ENCODE peak calls at places on chromosomes 4 and X, in seven cellular contexts. S is right cardiac atrium, E is amygdala, C is M059J, N is Kasumi-1, A is HL-60, H is ecto neural progenitor cell. W is an unnamed sample.

GRCh38 chrX:151393514-151393913 is 3.5 kb upstream of the VMA21 start:
- DNase-seq in S (no peak), E (no peak), C (peak), N (peak), A (no peak), H (peak), W (no peak)

GRCh38 chr4:3461515-3462291 is 1.4 kb upstream of the DOK7 start:
- DNase-seq in S (peak), E (no peak), C (peak), N (no peak), A (no peak), H (no peak), W (peak)

GRCh38 chrX:153352858-153353257 is 18.9 kb downstream of the ZNF275 start:
- DNase-seq in S (no peak), E (no peak), C (no peak), N (no peak), A (no peak), H (no peak), W (no peak)

GRCh38 chrX:44484607-44485146 is 58.0 kb downstream of the FUNDC1 start:
- DNase-seq in S (no peak), E (no peak), C (no peak), N (no peak), A (no peak), H (no peak), W (no peak)

GRCh38 chr4:69750346-69750745 is 10.1 kb downstream of the SULT1B1 start:
- DNase-seq in S (no peak), E (no peak), C (no peak), N (no peak), A (no peak), H (no peak), W (no peak)

GRCh38 chrX:111892375-111892774 is 16.4 kb downstream of the TRPC5OS start:
- DNase-seq in S (no peak), E (no peak), C (no peak), N (peak), A (no peak), H (no peak), W (no peak)

GRCh38 chrX:49309401-49309981 is 6.0 kb downstream of the GAGE10 start:
- DNase-seq in S (no peak), E (no peak), C (peak), N (no peak), A (no peak), H (no peak), W (no peak)

GRCh38 chr4:79855081-79855480 is 217.9 kb downstream of the ANTXR2 start:
- DNase-seq in S (no peak), E (no peak), C (no peak), N (no peak), A (no peak), H (no peak), W (no peak)

GRCh38 chrX:17679820-17680219 is 57.5 kb upstream of the SCML1 start:
- DNase-seq in S (no peak), E (no peak), C (no peak), N (no peak), A (no peak), H (no peak), W (no peak)

GRCh38 chr4:39390603-39391002 is 16.1 kb upstream of the KLB start:
- DNase-seq in S (no peak), E (no peak), C (no peak), N (no peak), A (no peak), H (no peak), W (no peak)

GRCh38 chr4:75289843-75290616 is 224.2 kb downstream of the RCHY1 start:
- DNase-seq in S (no peak), E (no peak), C (peak), N (peak), A (no peak), H (peak), W (peak)

GRCh38 chr4:3010577-3010976 is 47.2 kb downstream of the GRK4 start:
- DNase-seq in S (no peak), E (no peak), C (peak), N (no peak), A (no peak), H (no peak), W (no peak)

GRCh38 chr4:143482753-143483362 is 30.6 kb upstream of the SMARCA5 start:
- DNase-seq in S (no peak), E (no peak), C (peak), N (peak), A (no peak), H (no peak), W (no peak)

GRCh38 chr4:139559095-139559490 is 3.1 kb upstream of the SETD7 start:
- DNase-seq in S (no peak), E (no peak), C (no peak), N (no peak), A (no peak), H (no peak), W (no peak)

GRCh38 chr4:145177511-145177905 is 2.9 kb downstream of the OTUD4 start:
- DNase-seq in S (no peak), E (no peak), C (no peak), N (no peak), A (no peak), H (no peak), W (no peak)

GRCh38 chr4:140168474-140168873 is 14.5 kb upstream of the MAML3 start:
- DNase-seq in S (no peak), E (no peak), C (no peak), N (no peak), A (no peak), H (no peak), W (no peak)

GRCh38 chrX:15143050-15143824 is 126.6 kb downstream of the ASB9 start:
- DNase-seq in S (peak), E (no peak), C (peak), N (peak), A (no peak), H (peak), W (peak)

GRCh38 chr4:152864361-152864760 is 71.8 kb upstream of the FHDC1 start:
- DNase-seq in S (no peak), E (no peak), C (no peak), N (no peak), A (no peak), H (no peak), W (no peak)

GRCh38 chr4:153223935-153224334 is 19.7 kb downstream of the TRIM2 start:
- DNase-seq in S (no peak), E (peak), C (peak), N (no peak), A (no peak), H (no peak), W (no peak)

GRCh38 chr4:157363366-157363765 is 142.8 kb downstream of the GRIA2 start:
- DNase-seq in S (no peak), E (no peak), C (no peak), N (no peak), A (no peak), H (no peak), W (no peak)

GRCh38 chr4:110091426-110091825 is 107.0 kb downstream of the ELOVL6 start:
- DNase-seq in S (no peak), E (no peak), C (peak), N (no peak), A (no peak), H (no peak), W (no peak)

GRCh38 chr4:7172508-7172907 is 19.8 kb upstream of the SORCS2 start:
- DNase-seq in S (no peak), E (no peak), C (no peak), N (no peak), A (no peak), H (peak), W (no peak)

GRCh38 chr4:95510145-95510544 is 38.6 kb downstream of the UNC5C start:
- DNase-seq in S (no peak), E (no peak), C (peak), N (peak), A (no peak), H (no peak), W (no peak)

GRCh38 chrX:67607436-67607835 is 63.6 kb downstream of the AR start:
- DNase-seq in S (no peak), E (no peak), C (no peak), N (no peak), A (no peak), H (no peak), W (no peak)

GRCh38 chr4:133943081-133943480 is 258.5 kb downstream of the PABPC4L start:
- DNase-seq in S (no peak), E (no peak), C (no peak), N (no peak), A (no peak), H (no peak), W (no peak)

GRCh38 chr4:2462218-2462991 is 6.5 kb upstream of the RNF4 start:
- DNase-seq in S (peak), E (peak), C (peak), N (peak), A (no peak), H (peak), W (peak)

GRCh38 chr4:28277931-28278330 is 1417.3 kb downstream of the STIM2 start:
- DNase-seq in S (no peak), E (no peak), C (no peak), N (no peak), A (no peak), H (no peak), W (no peak)

GRCh38 chr4:100641326-100641725 is 123.5 kb upstream of the EMCN start:
- DNase-seq in S (no peak), E (no peak), C (no peak), N (no peak), A (no peak), H (no peak), W (no peak)

GRCh38 chrX:148552775-148553174 is 52.4 kb downstream of the AFF2 start:
- DNase-seq in S (no peak), E (no peak), C (no peak), N (peak), A (no peak), H (no peak), W (no peak)

GRCh38 chrX:54675762-54676161 is 122.3 kb downstream of the ITIH6 start:
- DNase-seq in S (no peak), E (no peak), C (no peak), N (no peak), A (no peak), H (no peak), W (no peak)

GRCh38 chr4:135385830-135386581 is 1184.4 kb upstream of the PABPC4L start:
- DNase-seq in S (no peak), E (no peak), C (no peak), N (no peak), A (no peak), H (no peak), W (no peak)

GRCh38 chr4:89101256-89102161 is 9.8 kb upstream of the TIGD2 start:
- DNase-seq in S (peak), E (no peak), C (no peak), N (no peak), A (no peak), H (no peak), W (no peak)

W was measured in glutamatergic neuron.